ENCODE peak calls at places on chromosomes 11 and 22, in five cellular contexts. N is mucosa of descending colon, H is cardiac muscle cell, A is small intestine, X is brain microvascular endothelial cell. D is an unnamed sample. For H3K36me3, the result is how much of the 10 kb centered on the place peaks cover.

GRCh38 chr22:39938509-39938908 is 21.7 kb upstream of the TMA7B start:
- DNase-seq in N (no peak), H (no peak), A (no peak), X (no peak), D (no peak)

GRCh38 chr22:27614291-27615007 is 187.1 kb downstream of the MN1 start:
- DNase-seq in N (no peak), H (no peak), A (no peak), X (no peak), D (no peak)

GRCh38 chr11:10604340-10604748 is 35.9 kb upstream of the LYVE1 start:
- DNase-seq in N (no peak), H (no peak), A (no peak), X (no peak), D (no peak)

GRCh38 chr11:62395885-62396778 is 22.7 kb upstream of the SCGB1A1 start:
- DNase-seq in N (peak), H (no peak), A (no peak), X (no peak), D (no peak)

GRCh38 chr11:109734602-109735001 is 312.6 kb downstream of the C11orf87 start:
- DNase-seq in N (no peak), H (no peak), A (no peak), X (no peak), D (no peak)

GRCh38 chr11:123063396-123064267 is 1.7 kb upstream of the HSPA8 start:
- DNase-seq in N (no peak), H (no peak), A (peak), X (peak), D (no peak)

GRCh38 chr11:128052912-128053641 is 534.3 kb downstream of the ETS1 start:
- DNase-seq in N (no peak), H (no peak), A (peak), X (peak), D (no peak)

GRCh38 chr11:67644472-67645418 is 5.2 kb upstream of the TBX10 start:
- DNase-seq in N (peak), H (no peak), A (no peak), X (no peak), D (no peak)

GRCh38 chr22:26897384-26897783 is 240.0 kb downstream of the MIAT start:
- DNase-seq in N (no peak), H (no peak), A (no peak), X (no peak), D (no peak)

GRCh38 chr11:86999388-86999787 is 38.3 kb upstream of the TMEM135 start:
- DNase-seq in N (no peak), H (no peak), A (no peak), X (no peak), D (no peak)

GRCh38 chr11:17744151-17744940 is 9.8 kb downstream of the KCNC1 start:
- DNase-seq in N (no peak), H (no peak), A (no peak), X (no peak), D (peak)

GRCh38 chr22:47784991-47785390 is 1022.5 kb downstream of the TBC1D22A start:
- DNase-seq in N (no peak), H (no peak), A (no peak), X (no peak), D (no peak)

GRCh38 chr11:12086271-12087074 is 23.9 kb upstream of the MICAL2 start:
- DNase-seq in N (peak), H (no peak), A (no peak), X (peak), D (no peak)

GRCh38 chr11:97332271-97332670 is 942.5 kb downstream of the JRKL start:
- DNase-seq in N (no peak), H (no peak), A (no peak), X (no peak), D (no peak)

GRCh38 chr11:35267504-35267903 is 128.5 kb downstream of the CD44 start:
- DNase-seq in N (no peak), H (no peak), A (no peak), X (peak), D (no peak)

GRCh38 chr22:17368727-17369552 is at the start of gene CECR2:
- DNase-seq in N (no peak), H (peak), A (no peak), X (no peak), D (no peak)

GRCh38 chr11:129374993-129375721 is 491 bp upstream of the BARX2 start:
- DNase-seq in N (peak), H (peak), A (peak), X (no peak), D (no peak)

GRCh38 chr11:125330462-125331325 is 165.4 kb downstream of the FEZ1 start:
- DNase-seq in N (no peak), H (no peak), A (no peak), X (no peak), D (no peak)

GRCh38 chr22:43707650-43708049 is 104.5 kb downstream of the EFCAB6 start:
- DNase-seq in N (no peak), H (no peak), A (no peak), X (no peak), D (no peak)

GRCh38 chr11:101686514-101686913 is 102.7 kb upstream of the TRPC6 start:
- DNase-seq in N (no peak), H (no peak), A (no peak), X (peak), D (peak)

DNA sequence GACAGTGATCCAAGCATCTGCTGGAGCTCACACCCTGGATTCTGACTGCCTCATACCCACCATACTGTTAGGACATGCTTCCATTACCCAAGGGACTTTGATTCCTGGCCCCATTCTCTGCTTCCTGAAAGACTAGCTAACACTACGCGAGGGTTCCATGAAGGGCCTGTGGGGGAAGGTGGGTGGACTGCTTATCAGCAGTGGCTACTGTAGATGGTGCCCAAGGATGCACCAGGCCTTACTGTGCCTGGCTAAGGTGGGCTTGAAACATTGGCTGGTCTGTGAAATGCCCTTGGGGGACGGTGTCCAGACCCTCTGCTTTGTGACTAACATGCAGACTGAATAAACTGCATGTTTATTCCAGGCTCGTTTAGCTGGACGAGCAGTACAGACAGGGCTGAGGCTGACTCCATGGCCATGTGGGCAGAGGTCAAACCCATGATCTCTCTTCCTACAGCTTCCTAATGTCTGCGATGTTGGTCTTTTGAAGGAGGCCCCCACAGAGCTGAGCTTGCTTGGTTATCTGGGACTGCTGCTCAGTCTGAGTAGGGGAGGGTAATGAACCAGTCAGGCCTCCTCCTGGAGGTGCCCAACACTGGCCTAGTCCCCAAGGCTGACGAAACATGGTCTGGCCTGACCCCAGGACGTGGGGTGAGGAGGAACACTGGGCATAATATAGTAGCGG is 48.3 kb upstream of the PHOX2A start:
- DNase-seq in N (no peak), H (no peak), A (no peak), X (no peak), D (no peak)
- H3K36me3 ChIP-seq in N (under half), H (under half), A (under half), X (under half), D (under half)

GRCh38 chr22:35736701-35737100 is 19.0 kb downstream of the APOL5 start:
- DNase-seq in N (no peak), H (no peak), A (no peak), X (no peak), D (no peak)
- H3K36me3 ChIP-seq in N (under half), H (under half), A (under half), X (under half), D (under half)

GRCh38 chr11:64776425-64776824 is 1.9 kb downstream of the SF1 start:
- DNase-seq in N (no peak), H (no peak), A (no peak), X (no peak), D (no peak)

GRCh38 chr11:64778223-64778472 is 194 bp downstream of the SF1 start:
- DNase-seq in N (no peak), H (no peak), A (no peak), X (no peak), D (no peak)

GRCh38 chr11:64777449-64778222 is 706 bp downstream of the SF1 start:
- DNase-seq in N (peak), H (peak), A (peak), X (peak), D (peak)

GRCh38 chr11:64778473-64779298 is at the start of gene SF1:
- DNase-seq in N (peak), H (peak), A (peak), X (peak), D (peak)

GRCh38 chr11:64776875-64777274 is 1.5 kb downstream of the SF1 start:
- DNase-seq in N (no peak), H (no peak), A (no peak), X (no peak), D (no peak)
- H3K36me3 ChIP-seq in N (under half), H (under half), A (under half), X (half or more), D (half or more)

GRCh38 chr11:33658195-33658900 is 42.3 kb downstream of the C11orf91 start:
- DNase-seq in N (no peak), H (no peak), A (no peak), X (no peak), D (no peak)
- H3K36me3 ChIP-seq in N (under half), H (under half), A (under half), X (under half), D (under half)

GRCh38 chr22:38230916-38231315 is 29.1 kb downstream of the MAFF start:
- DNase-seq in N (no peak), H (no peak), A (no peak), X (no peak), D (no peak)

GRCh38 chr22:38228873-38229740 is 27.3 kb downstream of the MAFF start:
- DNase-seq in N (peak), H (no peak), A (peak), X (peak), D (peak)

GRCh38 chr22:38233427-38233826 is 31.6 kb downstream of the MAFF start:
- DNase-seq in N (no peak), H (no peak), A (no peak), X (no peak), D (no peak)

GRCh38 chr22:38230108-38230825 is 28.5 kb downstream of the MAFF start:
- DNase-seq in N (no peak), H (peak), A (peak), X (no peak), D (no peak)

DNA sequence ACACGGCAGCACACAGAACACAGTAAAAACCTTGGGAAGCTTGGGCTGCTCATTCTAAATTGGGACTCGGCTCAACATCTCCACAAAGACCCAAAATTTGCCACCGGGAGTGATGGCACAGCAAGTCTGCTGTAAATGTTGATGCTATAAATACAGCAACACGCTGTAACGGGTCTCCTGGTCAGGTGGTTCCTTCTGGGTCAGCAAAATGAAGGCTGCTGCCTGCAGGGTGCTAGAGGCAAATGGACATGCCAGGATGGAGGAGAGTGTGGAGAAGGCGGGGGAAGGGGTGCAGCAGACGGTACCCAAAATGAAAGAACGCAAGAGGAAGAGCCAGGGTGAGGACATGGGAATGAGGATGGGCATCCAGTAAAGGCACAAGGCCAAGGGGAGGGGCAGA is 30.4 kb downstream of the MAFF start:
- DNase-seq in N (no peak), H (no peak), A (no peak), X (no peak), D (no peak)
- H3K36me3 ChIP-seq in N (under half), H (under half), A (under half), X (half or more), D (half or more)

GRCh38 chr22:29793396-29793795 is 26.2 kb downstream of the UQCR10 start:
- DNase-seq in N (no peak), H (no peak), A (no peak), X (no peak), D (no peak)
- H3K36me3 ChIP-seq in N (under half), H (under half), A (under half), X (under half), D (under half)

DNA sequence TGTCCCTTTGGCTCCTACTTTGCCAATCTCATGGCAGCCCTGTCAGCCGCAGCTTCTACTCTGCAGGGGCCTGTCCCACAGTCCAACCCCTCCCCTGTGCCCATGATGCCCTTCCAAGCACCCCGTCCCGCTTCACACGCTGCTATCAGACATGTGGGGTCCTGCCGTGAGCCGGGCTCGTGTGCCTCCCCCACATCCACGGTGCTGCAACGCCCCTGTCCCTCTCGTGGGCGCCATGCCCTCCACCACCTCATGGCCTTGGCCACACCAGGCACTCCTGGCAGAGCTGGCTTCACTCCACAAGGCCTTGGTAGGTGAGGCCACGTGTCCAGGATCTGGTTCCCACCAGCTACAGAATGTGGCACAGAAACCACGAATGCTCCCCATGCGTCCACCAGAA is 23.0 kb downstream of the CHID1 start:
- DNase-seq in N (no peak), H (no peak), A (no peak), X (no peak), D (no peak)
- H3K36me3 ChIP-seq in N (under half), H (under half), A (under half), X (under half), D (under half)

GRCh38 chr11:16299390-16299789 is 57.0 kb downstream of the SOX6 start:
- DNase-seq in N (no peak), H (no peak), A (no peak), X (no peak), D (no peak)

GRCh38 chr11:16295592-16295991 is 60.8 kb downstream of the SOX6 start:
- DNase-seq in N (no peak), H (no peak), A (no peak), X (no peak), D (no peak)

GRCh38 chr11:16297332-16297731 is 59.0 kb downstream of the SOX6 start:
- DNase-seq in N (no peak), H (peak), A (no peak), X (no peak), D (no peak)

GRCh38 chr11:16293204-16293681 is 63.1 kb downstream of the SOX6 start:
- DNase-seq in N (no peak), H (peak), A (no peak), X (peak), D (no peak)

DNA sequence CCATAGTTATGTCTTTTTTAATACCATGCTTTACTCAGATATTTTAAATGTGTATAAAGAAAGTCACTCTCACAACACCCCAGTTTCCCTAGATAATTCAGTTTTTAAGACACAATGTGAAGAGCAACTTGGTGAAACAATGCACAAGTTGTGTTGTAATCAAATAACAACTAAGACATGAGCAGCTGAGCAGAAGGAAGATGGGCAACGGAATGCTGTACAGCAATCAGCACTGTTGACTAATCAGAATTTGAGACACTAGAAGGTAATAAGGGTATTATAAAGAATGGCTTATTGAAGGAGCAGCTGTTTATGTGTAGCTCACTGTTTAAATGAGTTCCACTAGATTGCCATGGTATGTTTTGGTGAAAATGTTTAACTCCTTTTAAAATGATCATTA is 60.1 kb downstream of the SOX6 start:
- DNase-seq in N (no peak), H (no peak), A (no peak), X (no peak), D (no peak)
- H3K36me3 ChIP-seq in N (under half), H (under half), A (under half), X (under half), D (under half)

DNA sequence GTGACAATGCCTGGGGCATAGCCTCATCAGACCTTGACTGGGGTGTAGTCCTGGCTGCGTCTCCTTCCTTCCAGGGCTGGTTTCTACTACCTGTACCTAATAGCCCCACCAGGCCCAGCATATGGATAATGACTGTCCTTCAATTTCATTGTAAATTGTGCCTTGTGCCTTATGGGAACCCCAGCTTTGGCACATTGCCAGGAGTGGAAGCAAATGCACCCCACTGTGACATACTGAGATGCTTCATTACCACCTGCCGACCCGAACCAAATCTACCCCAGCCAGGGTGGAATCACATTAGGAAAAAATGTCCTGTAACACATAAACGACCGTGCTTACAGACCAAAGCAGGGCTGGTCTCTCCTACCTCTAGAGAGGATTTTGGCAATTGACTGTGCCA is 7.3 kb downstream of the TOP3B start:
- DNase-seq in N (peak), H (no peak), A (no peak), X (no peak), D (no peak)
- H3K36me3 ChIP-seq in N (under half), H (under half), A (under half), X (half or more), D (half or more)

GRCh38 chr11:120119121-120119520 is 18.8 kb downstream of the TRIM29 start:
- DNase-seq in N (no peak), H (no peak), A (no peak), X (no peak), D (no peak)

GRCh38 chr11:120116966-120117365 is 20.9 kb downstream of the TRIM29 start:
- DNase-seq in N (no peak), H (no peak), A (no peak), X (no peak), D (no peak)

GRCh38 chr11:120120805-120121335 is 17.0 kb downstream of the TRIM29 start:
- DNase-seq in N (no peak), H (no peak), A (no peak), X (no peak), D (no peak)

GRCh38 chr11:120115272-120116000 is 22.5 kb downstream of the TRIM29 start:
- DNase-seq in N (no peak), H (no peak), A (no peak), X (no peak), D (no peak)

GRCh38 chr11:120117991-120118390 is 19.9 kb downstream of the TRIM29 start:
- DNase-seq in N (no peak), H (no peak), A (no peak), X (no peak), D (no peak)
- H3K36me3 ChIP-seq in N (under half), H (under half), A (under half), X (under half), D (half or more)